ENCODE peak calls at places on chromosome 17, in eight cellular contexts. V, B, L, T, P, F, S and N are unnamed samples.
A peak's percentile ranks its signal among the peaks of the same experiment; 100 is the strongest.

GRCh38 chr17:10069301-10069700 is 129.1 kb downstream of the GAS7 start:
- DNase-seq in T (no peak), L (no peak), B (no peak), V (no peak), F (no peak), S (peak; percentile 88), P (no peak), N (no peak)

GRCh38 chr17:4354862-4355514 is 11.5 kb downstream of the UBE2G1 start:
- DNase-seq in V (no peak), T (no peak), B (no peak), F (no peak), S (no peak), P (no peak), L (no peak), N (no peak)

GRCh38 chr17:59838196-59838911 is 54.4 kb downstream of the TUBD1 start:
- DNase-seq in S (no peak), P (no peak), L (no peak), B (peak; percentile 47), F (no peak), V (no peak), T (peak; percentile 19), N (no peak)

GRCh38 chr17:18026408-18026776 is 12.6 kb downstream of the ATPAF2 start:
- DNase-seq in L (no peak), V (no peak), B (no peak), S (no peak), F (peak; percentile 41), P (no peak), T (peak; percentile 49), N (peak; percentile 49)

GRCh38 chr17:68682913-68683312 is 81.7 kb upstream of the FAM20A start:
- DNase-seq in P (no peak), T (no peak), L (no peak), F (no peak), V (no peak), S (no peak), B (no peak), N (no peak)

GRCh38 chr17:4849011-4849536 is 15.9 kb downstream of the MINK1 start:
- DNase-seq in B (no peak), V (peak; percentile 14), L (no peak), T (no peak), F (no peak), P (peak; percentile 84), S (no peak), N (no peak)

GRCh38 chr17:68711858-68712257 is 110.7 kb upstream of the FAM20A start:
- DNase-seq in S (no peak), V (no peak), P (no peak), L (no peak), T (no peak), F (no peak), B (no peak), N (no peak)

GRCh38 chr17:42559076-42559475 is 2.9 kb upstream of the COASY start:
- DNase-seq in F (no peak), B (peak; percentile 67), S (no peak), T (no peak), L (no peak), P (no peak), V (no peak), N (no peak)

GRCh38 chr17:7579001-7579838 is at the start of gene CD68:
- DNase-seq in P (peak; percentile 90), L (peak; percentile 67), S (peak; percentile 91), T (peak; percentile 58), B (peak; percentile 80), V (peak; percentile 81), F (peak; percentile 47), N (peak; percentile 59)

GRCh38 chr17:43427362-43428043 is 28.7 kb downstream of the ARL4D start:
- DNase-seq in L (no peak), V (no peak), S (no peak), F (no peak), T (no peak), P (no peak), B (no peak), N (no peak)

GRCh38 chr17:75526555-75527270 is 1.2 kb downstream of the LLGL2 start:
- DNase-seq in L (no peak), B (peak; percentile 84), V (no peak), T (no peak), F (no peak), S (no peak), P (no peak), N (no peak)

GRCh38 chr17:40726919-40727318 is 23.4 kb upstream of the KRT24 start:
- DNase-seq in S (no peak), V (no peak), T (no peak), F (no peak), B (no peak), P (no peak), L (no peak), N (no peak)

GRCh38 chr17:30894236-30894635 is 11.8 kb downstream of the TEFM start:
- DNase-seq in S (no peak), F (no peak), V (no peak), B (no peak), T (no peak), L (no peak), P (no peak), N (no peak)

GRCh38 chr17:61617261-61617660 is 26.2 kb upstream of the NACA2 start:
- DNase-seq in S (no peak), L (no peak), P (no peak), F (no peak), V (no peak), T (no peak), B (no peak), N (no peak)

GRCh38 chr17:15264542-15264941 is 584 bp downstream of the PMP22 start:
- DNase-seq in P (no peak), F (peak; percentile 50), L (no peak), B (peak; percentile 84), S (peak; percentile 54), V (no peak), T (peak; percentile 54), N (no peak)

DNA sequence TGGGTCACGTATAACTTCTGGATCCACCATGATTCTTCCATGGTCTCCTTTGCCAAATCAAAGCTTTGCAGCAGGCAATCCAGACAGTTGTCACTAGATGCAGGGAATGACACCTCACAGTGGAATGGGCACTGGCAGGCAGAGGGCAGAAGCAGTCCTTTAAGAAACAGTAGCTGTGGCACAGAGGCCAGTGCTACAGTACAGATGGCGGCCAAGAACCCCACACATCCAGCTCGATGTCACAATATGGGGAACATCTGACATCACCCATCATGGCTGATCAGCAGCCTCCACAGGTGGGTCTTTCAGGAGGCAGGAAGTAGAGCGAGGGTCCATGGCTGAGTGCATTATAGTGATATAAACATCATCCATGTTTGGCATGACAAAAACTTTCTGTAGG is 18.8 kb upstream of the ERN1 start:
- DNase-seq in L (no peak), P (no peak), B (no peak), T (no peak), V (no peak), F (no peak), S (no peak), N (no peak)
- TF ChIP-seq CTCF in L (no peak), P (no peak), B (no peak), T (peak; percentile 37), V (no peak), F (peak; percentile 53), S (peak; percentile 18), N (no peak)

GRCh38 chr17:81470270-81470943 is 42.2 kb downstream of the ACTG1 start:
- DNase-seq in V (no peak), P (no peak), F (no peak), B (no peak), S (no peak), T (no peak), L (no peak), N (no peak)

GRCh38 chr17:81473019-81473418 is 39.6 kb downstream of the ACTG1 start:
- DNase-seq in F (no peak), L (no peak), P (no peak), B (no peak), S (no peak), V (no peak), T (no peak), N (no peak)

GRCh38 chr17:81469266-81469665 is 43.3 kb downstream of the ACTG1 start:
- DNase-seq in S (no peak), P (no peak), L (no peak), T (no peak), B (no peak), V (no peak), F (no peak), N (no peak)

GRCh38 chr17:81470944-81471803 is 41.4 kb downstream of the ACTG1 start:
- DNase-seq in L (no peak), V (no peak), T (no peak), P (no peak), S (no peak), F (no peak), B (no peak), N (no peak)

DNA sequence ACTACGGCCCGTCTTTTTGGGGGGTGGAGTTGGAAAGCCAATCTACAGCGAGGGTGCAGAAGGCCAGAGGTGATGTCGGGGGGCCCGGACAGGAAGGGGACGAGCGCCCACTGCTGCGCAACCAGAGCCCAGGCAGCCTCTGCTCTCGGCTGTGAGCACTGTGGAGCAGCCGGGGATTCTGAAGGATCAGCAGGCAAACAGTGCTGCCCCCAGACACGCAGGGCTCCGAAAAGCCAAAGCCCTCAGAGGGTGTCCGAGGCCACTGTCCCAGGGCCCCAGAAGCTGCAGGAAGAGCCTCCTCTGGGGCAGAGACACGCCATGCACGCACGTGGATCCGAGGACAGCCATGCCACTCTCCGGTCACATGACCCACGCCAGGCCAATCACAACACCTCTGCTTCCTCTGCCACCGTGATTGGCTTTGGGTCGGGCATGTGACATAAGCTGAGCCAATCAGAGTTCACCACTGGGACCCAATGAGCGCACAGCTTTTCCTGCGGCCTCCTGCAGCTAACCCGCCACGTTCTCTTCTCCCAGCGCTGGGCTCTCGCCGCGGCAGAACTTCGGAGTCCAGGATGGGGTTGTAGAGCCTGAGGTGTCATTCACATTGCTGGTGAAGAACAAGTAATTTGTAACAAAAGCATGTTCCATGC is 40.7 kb downstream of the ACTG1 start:
- DNase-seq in S (peak; percentile 94), T (no peak), L (no peak), B (peak; percentile 63), V (no peak), F (no peak), P (peak; percentile 61), N (peak; percentile 59)
- TF ChIP-seq CTCF in S (peak; percentile 68), T (no peak), L (no peak), B (no peak), V (no peak), F (peak; percentile 13), P (no peak), N (peak; percentile 69)

DNA sequence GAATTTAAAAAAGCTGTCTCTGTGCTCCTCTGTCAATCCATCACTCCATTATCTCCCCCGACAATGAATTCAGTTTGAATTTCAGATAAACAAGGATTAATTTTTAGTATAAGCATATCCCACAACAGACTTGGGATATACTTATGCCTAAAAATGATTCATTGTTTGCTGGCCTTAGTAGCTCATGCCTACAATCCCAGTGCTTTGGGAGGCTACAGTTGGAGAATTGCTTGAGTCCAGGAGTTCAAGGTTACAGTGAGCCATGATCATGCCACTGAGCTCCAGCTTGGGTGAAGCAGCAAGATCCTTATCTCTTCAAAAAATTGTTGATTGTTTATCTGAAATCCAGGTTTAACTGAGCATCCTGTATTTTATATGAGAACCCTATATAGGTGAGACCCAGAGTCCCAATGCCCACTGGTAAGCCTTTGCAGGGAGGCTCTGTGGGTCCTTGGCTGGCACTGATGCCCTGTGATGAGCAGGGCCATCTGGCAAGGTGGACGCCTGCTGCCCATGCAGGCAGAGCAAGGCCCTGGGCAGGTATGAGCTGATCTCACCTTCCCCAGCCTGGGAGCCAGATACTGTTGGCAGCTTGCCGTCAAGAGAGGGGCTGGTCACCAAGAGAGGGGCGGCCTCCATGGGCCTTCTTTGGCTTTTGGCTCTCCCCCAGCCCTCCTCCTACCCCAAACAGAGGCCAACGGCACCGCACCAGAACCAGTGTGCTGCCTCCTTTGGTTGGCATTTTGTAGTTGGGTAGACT is 158.7 kb downstream of the SEC14L1 start:
- DNase-seq in B (no peak), V (no peak), F (no peak), P (no peak), T (no peak), S (no peak), L (no peak), N (no peak)
- TF ChIP-seq CTCF in B (no peak), V (no peak), F (no peak), P (no peak), T (no peak), S (no peak), L (no peak), N (no peak)

GRCh38 chr17:55750750-55751641 is at the start of gene PCTP:
- DNase-seq in V (peak; percentile 92), L (peak; percentile 83), S (peak; percentile 95), P (peak; percentile 80), T (peak; percentile 94), F (peak; percentile 95), B (peak; percentile 97), N (no peak)
- TF ChIP-seq CTCF in V (no peak), L (no peak), S (peak; percentile 40), P (no peak), T (peak; percentile 31), F (peak; percentile 62), B (peak; percentile 28), N (peak; percentile 70)